ENCODE peak calls at places on chromosome 22, in seven cellular contexts. W is Peyer's patch, P is body of pancreas, N is sigmoid colon, Y is ovary, U is PC-9, B is brain microvascular endothelial cell. R is an unnamed sample.

GRCh38 chr22:36386351-36386899 is 1.3 kb downstream of the MYH9 start:
- DNase-seq in W (peak; percentile 59), Y (no peak), N (no peak), U (peak; percentile 60), P (no peak), B (no peak), R (peak; percentile 89)

GRCh38 chr22:19631899-19632670 is 82.2 kb upstream of the SEPTIN5 start:
- DNase-seq in P (no peak), Y (no peak), U (peak; percentile 48), B (peak; percentile 19), W (no peak), N (peak; percentile 43), R (no peak)

GRCh38 chr22:29070490-29070889 is 2.3 kb upstream of the KREMEN1 start:
- DNase-seq in U (no peak), N (no peak), Y (no peak), P (no peak), W (no peak), B (no peak), R (no peak)

GRCh38 chr22:31501738-31502137 is 5.4 kb downstream of the SFI1 start:
- DNase-seq in U (no peak), P (no peak), N (no peak), Y (no peak), W (no peak), B (no peak), R (no peak)

GRCh38 chr22:37088750-37089408 is 20.6 kb downstream of the TMPRSS6 start:
- DNase-seq in Y (no peak), W (no peak), P (no peak), B (no peak), N (no peak), U (no peak), R (no peak)

GRCh38 chr22:32723632-32724031 is 77.9 kb upstream of the TIMP3 start:
- DNase-seq in B (peak; percentile 86), P (peak; percentile 31), W (peak; percentile 20), U (peak; percentile 60), Y (no peak), N (peak; percentile 85), R (peak; percentile 88)

GRCh38 chr22:36334081-36334831 is 53.5 kb downstream of the MYH9 start:
- DNase-seq in P (no peak), N (peak; percentile 85), U (peak; percentile 35), B (no peak), Y (no peak), W (peak; percentile 57), R (peak; percentile 88)

GRCh38 chr22:26756675-26757293 is 99.4 kb downstream of the MIAT start:
- DNase-seq in U (peak; percentile 13), Y (peak; percentile 80), B (peak; percentile 49), N (peak; percentile 77), W (no peak), P (peak; percentile 46), R (peak; percentile 75)

GRCh38 chr22:36999463-36999862 is 19.8 kb downstream of the TST start:
- DNase-seq in N (no peak), Y (no peak), U (no peak), W (no peak), P (peak; percentile 61), B (no peak), R (no peak)

GRCh38 chr22:39664485-39665200 is 94.1 kb downstream of the CACNA1I start:
- DNase-seq in U (peak; percentile 87), P (peak; percentile 25), Y (no peak), N (no peak), W (peak; percentile 17), B (no peak), R (no peak)

GRCh38 chr22:31192513-31192912 is 19.6 kb upstream of the LIMK2 start:
- DNase-seq in U (no peak), P (no peak), W (no peak), B (no peak), N (no peak), Y (no peak), R (no peak)

GRCh38 chr22:50293441-50294318 is 13.8 kb downstream of the PLXNB2 start:
- DNase-seq in P (peak; percentile 82), Y (peak; percentile 75), B (peak; percentile 53), N (no peak), U (peak; percentile 96), W (no peak), R (peak; percentile 88)

GRCh38 chr22:20296598-20296997 is 23.3 kb downstream of the DGCR6L start:
- DNase-seq in B (no peak), W (no peak), Y (no peak), N (no peak), P (no peak), U (no peak), R (no peak)

GRCh38 chr22:25111579-25112517 is 87.8 kb upstream of the CRYBB3 start:
- DNase-seq in N (no peak), B (no peak), U (peak; percentile 16), W (no peak), P (peak; percentile 75), Y (no peak), R (no peak)

GRCh38 chr22:25109878-25110595 is 89.6 kb upstream of the CRYBB3 start:
- DNase-seq in N (no peak), Y (no peak), U (no peak), B (no peak), P (peak; percentile 60), W (no peak), R (no peak)

GRCh38 chr22:25110846-25111578 is 88.6 kb upstream of the CRYBB3 start:
- DNase-seq in P (peak; percentile 92), W (peak; percentile 22), U (peak; percentile 73), N (peak; percentile 77), B (peak; percentile 80), Y (peak; percentile 47), R (peak; percentile 78)

GRCh38 chr22:25112538-25113253 is 87.0 kb upstream of the CRYBB3 start:
- DNase-seq in W (no peak), U (no peak), B (no peak), Y (no peak), P (peak; percentile 35), N (no peak), R (no peak)

GRCh38 chr22:25110596-25110845 is 89.1 kb upstream of the CRYBB3 start:
- DNase-seq in N (no peak), Y (no peak), P (no peak), U (no peak), W (no peak), B (no peak), R (no peak)
- H3K27ac ChIP-seq in N (peak overlapping the region; percentile 53), Y (peak overlapping the region; percentile 2), P (peak overlapping the region; percentile 95), U (no peak overlapping the region), W (peak overlapping the region; percentile 69), B (peak overlapping the region; percentile 18), R (no peak overlapping the region)

GRCh38 chr22:38264322-38264843 is 8.4 kb downstream of the TMEM184B start:
- DNase-seq in P (no peak), Y (no peak), U (no peak), N (no peak), B (no peak), W (no peak), R (no peak)

GRCh38 chr22:38259370-38259769 is 13.4 kb downstream of the TMEM184B start:
- DNase-seq in N (no peak), B (no peak), W (no peak), Y (no peak), P (no peak), U (no peak), R (no peak)

GRCh38 chr22:38260760-38261477 is 11.9 kb downstream of the TMEM184B start:
- DNase-seq in B (no peak), N (no peak), W (no peak), U (no peak), Y (no peak), P (no peak), R (no peak)

GRCh38 chr22:38261478-38261803 is 11.4 kb downstream of the TMEM184B start:
- DNase-seq in Y (no peak), P (no peak), N (no peak), B (no peak), W (no peak), U (no peak), R (no peak)

DNA sequence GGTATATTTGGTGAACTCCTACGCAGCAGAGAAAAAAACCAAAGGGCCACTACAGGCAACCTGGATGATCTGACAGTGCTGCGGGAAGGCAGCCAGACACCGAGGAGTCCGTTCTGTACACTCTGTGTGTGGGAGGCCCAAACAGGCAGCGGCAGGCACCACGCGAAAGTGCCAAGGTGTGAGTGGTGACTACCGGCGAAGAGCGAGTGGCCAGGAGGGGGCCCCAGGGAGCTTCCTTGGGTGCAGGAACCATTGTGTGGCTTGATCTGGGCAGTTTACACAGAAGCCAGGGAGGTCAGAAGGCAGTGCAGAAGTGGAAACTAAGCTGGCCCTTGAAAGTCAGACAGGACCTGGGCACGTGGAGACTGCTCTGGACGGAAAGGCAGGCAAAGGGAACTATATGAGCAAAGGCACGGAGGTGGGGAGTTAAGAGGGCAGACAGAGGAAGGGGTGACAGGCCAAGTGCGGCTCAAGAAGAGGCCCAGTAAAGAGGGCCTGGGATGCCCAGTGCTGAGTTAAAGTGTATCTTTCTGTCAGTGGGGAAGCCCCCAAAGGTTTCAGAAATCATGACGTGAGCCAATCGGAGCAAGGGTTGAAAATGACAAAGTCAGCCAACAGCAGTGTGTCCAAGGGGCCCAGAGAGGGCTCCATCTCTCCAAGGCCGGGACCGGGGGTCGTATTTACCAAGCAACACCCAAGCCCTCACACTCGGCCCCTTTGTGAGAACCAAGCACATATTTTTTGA is 10.6 kb downstream of the TMEM184B start:
- DNase-seq in W (peak; percentile 54), Y (peak; percentile 52), U (peak; percentile 46), B (no peak), N (peak; percentile 79), P (peak; percentile 71), R (peak; percentile 87)
- TF ChIP-seq CTCF in W (peak; percentile 39), Y (no peak), U (peak; percentile 81), B (peak; percentile 75), N (peak; percentile 63), P (peak; percentile 51), R (peak; percentile 56)

DNA sequence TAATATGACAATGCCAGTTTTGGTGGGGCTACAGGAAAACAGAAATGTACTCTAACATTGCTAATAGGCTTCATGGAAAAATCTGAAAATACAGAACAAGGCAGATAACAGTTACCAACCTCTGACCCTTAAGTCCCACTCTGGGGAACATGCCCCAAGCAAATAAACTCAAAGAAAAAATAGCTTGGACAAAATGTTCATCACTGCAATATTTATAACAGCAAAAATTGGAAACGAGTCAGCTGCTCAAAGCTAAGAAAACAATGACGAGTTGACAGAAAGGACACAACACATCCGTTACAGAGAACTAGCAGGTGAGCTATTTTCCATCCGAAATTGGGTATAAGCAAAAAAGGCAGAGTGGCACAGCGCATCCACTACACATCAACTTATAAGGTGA is 70.5 kb downstream of the PACSIN2 start:
- DNase-seq in U (no peak), P (no peak), N (no peak), Y (no peak), W (no peak), B (no peak), R (no peak)
- H3K27ac ChIP-seq in U (no peak overlapping the region), P (no peak overlapping the region), N (no peak overlapping the region), Y (no peak overlapping the region), W (no peak overlapping the region), B (no peak overlapping the region), R (peak overlapping the region; percentile 26)

DNA sequence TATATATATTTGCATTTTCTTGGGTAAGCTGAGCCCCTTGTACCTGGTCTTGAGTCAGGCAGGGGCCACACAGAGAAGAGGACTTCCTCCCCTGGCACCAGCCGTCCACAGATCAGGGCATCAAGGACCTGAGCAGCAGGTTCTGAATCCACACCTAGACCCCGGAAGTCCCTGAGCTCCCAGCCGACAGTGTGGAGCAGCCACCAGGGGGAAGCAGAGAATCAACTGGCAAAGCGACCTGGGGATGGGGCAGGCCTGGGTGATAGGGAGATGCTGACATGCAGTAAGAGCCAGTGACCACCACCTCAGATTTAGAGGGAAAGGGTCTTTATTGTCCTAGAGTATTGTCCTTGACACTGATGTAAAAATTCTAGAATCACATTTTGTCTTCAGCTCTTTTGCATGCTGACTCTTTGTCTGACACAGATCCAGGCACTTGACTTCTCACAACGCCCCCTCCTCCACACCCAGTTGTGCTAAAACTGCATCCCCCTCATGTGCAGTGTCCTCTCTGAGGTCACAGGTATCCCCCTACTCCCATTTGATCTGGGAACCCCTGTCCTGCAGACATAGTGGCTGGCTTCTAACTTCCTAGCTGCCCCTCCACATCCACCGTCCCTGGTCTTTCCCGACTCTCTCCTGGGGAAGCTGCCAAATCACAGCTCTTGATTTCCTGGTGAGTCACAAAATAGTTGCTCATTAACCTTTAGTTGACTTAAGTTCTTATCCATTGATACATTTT is 109.3 kb downstream of the GGTLC2 start:
- DNase-seq in W (peak; percentile 79), N (no peak), Y (no peak), U (peak; percentile 17), P (peak; percentile 68), B (peak; percentile 12), R (peak; percentile 90)
- TF ChIP-seq CTCF in W (peak; percentile 60), N (peak; percentile 41), Y (no peak), U (peak; percentile 67), P (peak; percentile 62), B (peak; percentile 86), R (peak; percentile 64)